ENCODE peak calls at places on chromosome 5, in six cellular contexts. One of them, this sample, is unnamed. For H3K4me1, the result is how much of the 10 kb centered on the place peaks cover.

GRCh38 chr5:122371511-122372151 is 59.6 kb downstream of the SNCAIP start:
- DNase-seq in SK-N-SH: no peak
- DNase-seq in neural progenitor cell: no peak
- DNase-seq in IMR-90: no peak
- DNase-seq in PC-3: no peak
- DNase-seq in fibroblast of lung: no peak
- DNase-seq in this sample: no peak

GRCh38 chr5:179166171-179166885 is 106.2 kb downstream of the ZNF354C start:
- DNase-seq in fibroblast of lung: no peak
- DNase-seq in neural progenitor cell: no peak
- DNase-seq in IMR-90: no peak
- DNase-seq in SK-N-SH: no peak
- DNase-seq in PC-3: no peak
- DNase-seq in this sample: no peak

GRCh38 chr5:11027660-11028059 is 266.6 kb upstream of the DAP start:
- DNase-seq in IMR-90: no peak
- DNase-seq in PC-3: no peak
- DNase-seq in neural progenitor cell: no peak
- DNase-seq in SK-N-SH: no peak
- DNase-seq in fibroblast of lung: no peak
- DNase-seq in this sample: no peak

GRCh38 chr5:147751156-147751830 is 31.2 kb downstream of the JAKMIP2 start:
- DNase-seq in IMR-90: no peak
- DNase-seq in PC-3: no peak
- DNase-seq in neural progenitor cell: no peak
- DNase-seq in fibroblast of lung: no peak
- DNase-seq in SK-N-SH: no peak
- DNase-seq in this sample: no peak

GRCh38 chr5:129019401-129019908 is 54.2 kb downstream of the SLC27A6 start:
- DNase-seq in IMR-90: peak
- DNase-seq in PC-3: no peak
- DNase-seq in neural progenitor cell: no peak
- DNase-seq in fibroblast of lung: no peak
- DNase-seq in SK-N-SH: no peak
- DNase-seq in this sample: peak

GRCh38 chr5:55052383-55052931 is 28.4 kb downstream of the GZMK start:
- DNase-seq in IMR-90: peak
- DNase-seq in PC-3: peak
- DNase-seq in neural progenitor cell: no peak
- DNase-seq in SK-N-SH: no peak
- DNase-seq in fibroblast of lung: peak
- DNase-seq in this sample: no peak

GRCh38 chr5:148179234-148179824 is 11.0 kb downstream of the SPINK14 start:
- DNase-seq in PC-3: peak
- DNase-seq in SK-N-SH: peak
- DNase-seq in IMR-90: peak
- DNase-seq in fibroblast of lung: peak
- DNase-seq in neural progenitor cell: peak
- DNase-seq in this sample: peak

GRCh38 chr5:141875795-141876627 is 2.2 kb downstream of the PCDH1 start:
- DNase-seq in SK-N-SH: peak
- DNase-seq in fibroblast of lung: no peak
- DNase-seq in IMR-90: no peak
- DNase-seq in PC-3: peak
- DNase-seq in neural progenitor cell: peak
- DNase-seq in this sample: peak

GRCh38 chr5:148443998-148444397 is 60.2 kb downstream of the FBXO38 start:
- DNase-seq in SK-N-SH: peak
- DNase-seq in fibroblast of lung: peak
- DNase-seq in PC-3: peak
- DNase-seq in neural progenitor cell: peak
- DNase-seq in IMR-90: peak
- DNase-seq in this sample: peak

GRCh38 chr5:54741711-54742110 is 224.2 kb downstream of the SNX18 start:
- DNase-seq in IMR-90: no peak
- DNase-seq in PC-3: no peak
- DNase-seq in neural progenitor cell: no peak
- DNase-seq in SK-N-SH: no peak
- DNase-seq in fibroblast of lung: no peak
- DNase-seq in this sample: no peak

GRCh38 chr5:179278119-179278518 is 67.1 kb downstream of the ADAMTS2 start:
- DNase-seq in SK-N-SH: peak
- DNase-seq in neural progenitor cell: no peak
- DNase-seq in PC-3: no peak
- DNase-seq in IMR-90: peak
- DNase-seq in fibroblast of lung: no peak
- DNase-seq in this sample: peak

GRCh38 chr5:134458234-134458633 is 46.6 kb upstream of the CDKN2AIPNL start:
- DNase-seq in fibroblast of lung: peak
- DNase-seq in IMR-90: peak
- DNase-seq in SK-N-SH: no peak
- DNase-seq in neural progenitor cell: no peak
- DNase-seq in PC-3: no peak
- DNase-seq in this sample: peak

GRCh38 chr5:153352685-153353219 is 137.7 kb upstream of the GRIA1 start:
- DNase-seq in IMR-90: no peak
- DNase-seq in neural progenitor cell: no peak
- DNase-seq in SK-N-SH: no peak
- DNase-seq in fibroblast of lung: peak
- DNase-seq in PC-3: no peak
- DNase-seq in this sample: peak

GRCh38 chr5:149338364-149338763 is 6.9 kb upstream of the GRPEL2 start:
- DNase-seq in SK-N-SH: no peak
- DNase-seq in IMR-90: no peak
- DNase-seq in neural progenitor cell: no peak
- DNase-seq in PC-3: peak
- DNase-seq in fibroblast of lung: no peak
- DNase-seq in this sample: no peak

GRCh38 chr5:1367149-1367548 is 22.2 kb upstream of the CLPTM1L start:
- DNase-seq in IMR-90: no peak
- DNase-seq in PC-3: no peak
- DNase-seq in SK-N-SH: no peak
- DNase-seq in neural progenitor cell: no peak
- DNase-seq in fibroblast of lung: no peak
- DNase-seq in this sample: no peak

GRCh38 chr5:142025637-142026036 is 12.8 kb upstream of the GNPDA1 start:
- DNase-seq in neural progenitor cell: no peak
- DNase-seq in PC-3: no peak
- DNase-seq in fibroblast of lung: no peak
- DNase-seq in IMR-90: no peak
- DNase-seq in SK-N-SH: no peak
- DNase-seq in this sample: no peak

DNA sequence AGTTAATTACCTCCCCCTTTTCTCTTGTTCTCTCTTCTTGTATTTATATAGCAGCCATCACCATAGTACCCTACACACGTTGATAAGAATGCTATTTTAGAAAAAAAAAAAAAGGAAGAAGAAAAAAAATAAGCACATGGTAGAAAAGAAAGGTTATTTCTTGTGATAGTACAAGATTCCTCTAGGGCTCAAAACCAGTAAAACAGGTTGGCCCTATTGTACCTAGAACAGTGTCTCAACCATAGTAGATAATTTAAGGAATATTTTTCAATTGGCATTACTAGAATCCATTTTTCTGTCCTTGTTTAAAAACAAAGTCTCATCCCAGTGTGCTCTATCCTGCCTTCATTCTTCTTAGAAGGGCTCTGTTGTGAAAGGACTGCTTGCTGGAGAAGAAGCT is 392.2 kb upstream of the MEF2C start:
- DNase-seq in PC-3: no peak
- DNase-seq in neural progenitor cell: no peak
- DNase-seq in SK-N-SH: no peak
- DNase-seq in fibroblast of lung: no peak
- DNase-seq in IMR-90: no peak
- DNase-seq in this sample: no peak
- H3K4me1 ChIP-seq in PC-3: under half
- H3K4me1 ChIP-seq in neural progenitor cell: under half
- H3K4me1 ChIP-seq in SK-N-SH: under half
- H3K4me1 ChIP-seq in fibroblast of lung: under half
- H3K4me1 ChIP-seq in IMR-90: under half
- H3K4me1 ChIP-seq in this sample: under half

DNA sequence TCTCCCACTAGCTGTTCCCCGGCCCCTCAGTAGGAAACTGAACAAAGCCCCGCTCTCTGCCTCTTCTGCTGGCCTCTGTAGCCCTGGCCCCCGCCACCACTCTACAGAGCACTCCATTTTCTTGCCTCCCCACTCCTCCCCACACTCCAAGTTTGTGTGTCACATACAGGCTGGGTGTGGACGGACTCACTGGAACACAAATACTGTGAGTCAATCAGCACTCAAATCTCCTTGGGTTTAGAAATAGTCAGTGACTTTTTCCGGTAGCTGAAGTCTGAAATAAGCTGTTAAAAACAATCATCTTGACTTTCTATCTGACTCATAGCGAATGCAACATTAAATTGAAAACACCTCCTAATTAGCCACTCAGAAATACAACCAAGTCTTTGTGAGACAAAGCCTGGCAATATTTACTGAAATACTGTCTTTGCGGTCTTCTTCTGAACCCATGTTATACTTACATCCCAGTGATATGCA is 122.5 kb downstream of the LHFPL2 start:
- DNase-seq in PC-3: peak
- DNase-seq in SK-N-SH: no peak
- DNase-seq in IMR-90: peak
- DNase-seq in neural progenitor cell: no peak
- DNase-seq in fibroblast of lung: peak
- DNase-seq in this sample: peak
- H3K9ac ChIP-seq in PC-3: peak
- H3K9ac ChIP-seq in SK-N-SH: peak
- H3K9ac ChIP-seq in IMR-90: no peak
- H3K9ac ChIP-seq in neural progenitor cell: no peak
- H3K9ac ChIP-seq in fibroblast of lung: no peak
- H3K9ac ChIP-seq in this sample: peak

GRCh38 chr5:159052282-159053011 is 47.3 kb downstream of the EBF1 start:
- DNase-seq in SK-N-SH: no peak
- DNase-seq in fibroblast of lung: no peak
- DNase-seq in PC-3: no peak
- DNase-seq in neural progenitor cell: peak
- DNase-seq in IMR-90: no peak
- DNase-seq in this sample: no peak

GRCh38 chr5:159049844-159050318 is 49.8 kb downstream of the EBF1 start:
- DNase-seq in SK-N-SH: peak
- DNase-seq in neural progenitor cell: no peak
- DNase-seq in PC-3: peak
- DNase-seq in IMR-90: peak
- DNase-seq in fibroblast of lung: no peak
- DNase-seq in this sample: peak

GRCh38 chr5:159053216-159053615 is 46.5 kb downstream of the EBF1 start:
- DNase-seq in SK-N-SH: no peak
- DNase-seq in fibroblast of lung: no peak
- DNase-seq in IMR-90: no peak
- DNase-seq in neural progenitor cell: no peak
- DNase-seq in PC-3: no peak
- DNase-seq in this sample: no peak

GRCh38 chr5:159050408-159051091 is 49.2 kb downstream of the EBF1 start:
- DNase-seq in neural progenitor cell: peak
- DNase-seq in PC-3: peak
- DNase-seq in SK-N-SH: no peak
- DNase-seq in IMR-90: peak
- DNase-seq in fibroblast of lung: no peak
- DNase-seq in this sample: peak

DNA sequence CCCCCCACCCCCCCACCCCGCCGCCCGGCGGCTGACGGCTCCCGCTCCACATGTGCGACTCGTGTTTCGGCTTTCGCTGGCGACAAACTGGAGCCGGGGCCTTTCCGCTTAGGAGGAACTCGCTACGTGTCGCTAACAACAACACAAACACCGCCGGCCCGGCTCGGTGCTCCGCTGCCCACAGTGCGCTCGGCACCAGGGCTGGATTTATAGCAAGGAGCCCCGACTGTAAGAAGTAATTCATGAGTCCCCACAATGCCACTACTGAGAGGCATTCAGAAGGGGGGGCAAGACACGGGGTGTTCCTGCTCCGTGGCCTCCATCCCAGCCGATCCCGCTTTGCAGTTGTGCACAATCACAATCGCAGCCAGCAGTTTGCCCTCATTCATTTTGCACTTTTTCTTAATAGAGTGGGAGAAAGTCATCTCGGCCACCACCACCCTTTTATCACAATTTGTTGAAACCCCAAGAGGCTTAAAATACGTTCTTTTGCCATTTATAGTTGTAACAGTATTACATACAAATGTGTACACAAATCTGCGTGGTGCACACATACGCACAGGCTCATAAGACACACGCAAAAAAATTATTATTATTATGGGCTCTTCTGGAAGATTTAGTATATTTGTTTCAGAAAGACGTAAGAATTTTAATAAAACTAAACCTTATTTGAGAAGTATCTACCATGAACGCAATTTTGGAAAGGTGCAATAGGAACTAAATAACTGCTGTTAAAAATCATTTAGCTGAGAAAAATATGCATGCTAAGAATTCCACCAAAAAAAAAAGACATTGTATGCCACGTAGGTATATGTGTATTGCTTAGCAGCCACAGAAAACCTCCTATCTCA is 48.1 kb downstream of the EBF1 start:
- DNase-seq in SK-N-SH: no peak
- DNase-seq in IMR-90: no peak
- DNase-seq in neural progenitor cell: peak
- DNase-seq in PC-3: peak
- DNase-seq in fibroblast of lung: no peak
- DNase-seq in this sample: peak
- H3K4me3 ChIP-seq in SK-N-SH: no peak
- H3K4me3 ChIP-seq in IMR-90: peak
- H3K4me3 ChIP-seq in neural progenitor cell: peak
- H3K4me3 ChIP-seq in PC-3: peak
- H3K4me3 ChIP-seq in fibroblast of lung: peak
- H3K4me3 ChIP-seq in this sample: peak

GRCh38 chr5:81633471-81633870 is 117.4 kb downstream of the SSBP2 start:
- DNase-seq in neural progenitor cell: no peak
- DNase-seq in SK-N-SH: no peak
- DNase-seq in IMR-90: no peak
- DNase-seq in PC-3: no peak
- DNase-seq in fibroblast of lung: no peak
- DNase-seq in this sample: no peak

GRCh38 chr5:81631124-81631523 is 119.8 kb downstream of the SSBP2 start:
- DNase-seq in PC-3: no peak
- DNase-seq in SK-N-SH: no peak
- DNase-seq in IMR-90: no peak
- DNase-seq in neural progenitor cell: no peak
- DNase-seq in fibroblast of lung: peak
- DNase-seq in this sample: no peak

GRCh38 chr5:81632679-81633078 is 118.2 kb downstream of the SSBP2 start:
- DNase-seq in fibroblast of lung: no peak
- DNase-seq in IMR-90: no peak
- DNase-seq in SK-N-SH: no peak
- DNase-seq in PC-3: no peak
- DNase-seq in neural progenitor cell: no peak
- DNase-seq in this sample: no peak

GRCh38 chr5:81629986-81630385 is 120.9 kb downstream of the SSBP2 start:
- DNase-seq in fibroblast of lung: peak
- DNase-seq in neural progenitor cell: no peak
- DNase-seq in SK-N-SH: no peak
- DNase-seq in IMR-90: peak
- DNase-seq in PC-3: no peak
- DNase-seq in this sample: no peak

DNA sequence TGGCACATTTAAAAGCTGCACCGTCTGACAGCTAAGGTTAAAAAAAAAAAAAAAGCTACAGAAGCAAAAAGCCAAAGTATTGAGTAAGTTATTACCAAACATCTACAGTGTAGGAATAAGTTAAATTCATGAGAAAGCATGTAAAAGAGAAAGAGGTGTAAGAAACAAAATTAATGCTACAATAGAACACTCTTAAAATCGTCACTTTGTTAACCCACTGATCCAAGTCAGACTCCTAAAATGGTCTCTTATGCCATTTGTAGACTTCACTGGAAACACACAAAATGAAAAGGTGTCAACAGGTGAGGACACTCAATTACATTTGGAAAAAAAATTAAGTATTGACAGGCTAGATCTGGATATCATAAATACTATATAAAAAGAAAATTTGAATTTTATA is 120.2 kb downstream of the SSBP2 start:
- DNase-seq in PC-3: no peak
- DNase-seq in IMR-90: no peak
- DNase-seq in neural progenitor cell: no peak
- DNase-seq in fibroblast of lung: no peak
- DNase-seq in SK-N-SH: no peak
- DNase-seq in this sample: no peak
- H3K4me1 ChIP-seq in PC-3: under half
- H3K4me1 ChIP-seq in IMR-90: under half
- H3K4me1 ChIP-seq in neural progenitor cell: under half
- H3K4me1 ChIP-seq in fibroblast of lung: under half
- H3K4me1 ChIP-seq in SK-N-SH: under half
- H3K4me1 ChIP-seq in this sample: under half

This sample was measured in adipocyte.